ENCODE peak calls at places on chromosomes 5 and 9, in four cellular contexts. E is psoas muscle, L is heart left ventricle, X is BE2C. G is an unnamed sample. For H3K4me1, the result is how much of the 10 kb centered on the place peaks cover.

GRCh38 chr9:99680191-99680590 is 141.5 kb upstream of the NR4A3 start:
- DNase-seq in E (no peak), L (no peak), X (no peak), G (no peak)

GRCh38 chr9:16608906-16609305 is 261.6 kb downstream of the BNC2 start:
- DNase-seq in E (no peak), L (no peak), X (no peak), G (no peak)

GRCh38 chr9:116959775-116960174 is 272.7 kb downstream of the TRIM32 start:
- DNase-seq in E (no peak), L (no peak), X (peak), G (no peak)

GRCh38 chr5:154849791-154850201 is 607 bp downstream of the FAXDC2 start:
- DNase-seq in E (no peak), L (no peak), X (no peak), G (no peak)

GRCh38 chr9:136268318-136268717 is 22.7 kb upstream of the QSOX2 start:
- DNase-seq in E (no peak), L (no peak), X (peak), G (no peak)

GRCh38 chr5:145834917-145835838 is at the start of gene PRELID2:
- DNase-seq in E (peak), L (peak), X (peak), G (peak)

GRCh38 chr5:97737608-97738007 is 554.6 kb upstream of the RIOK2 start:
- DNase-seq in E (no peak), L (no peak), X (no peak), G (no peak)

GRCh38 chr5:27474395-27474794 is 436.0 kb upstream of the CDH9 start:
- DNase-seq in E (no peak), L (no peak), X (no peak), G (no peak)

GRCh38 chr9:111719541-111719940 is 58.1 kb downstream of the GNG10 start:
- DNase-seq in E (no peak), L (no peak), X (no peak), G (no peak)

GRCh38 chr9:126617003-126617739 is 3.4 kb downstream of the LMX1B start:
- DNase-seq in E (no peak), L (no peak), X (no peak), G (peak)

GRCh38 chr5:64384761-64385160 is 121.1 kb upstream of the RGS7BP start:
- DNase-seq in E (no peak), L (no peak), X (peak), G (no peak)

GRCh38 chr9:105188746-105189145 is 55.7 kb upstream of the SLC44A1 start:
- DNase-seq in E (no peak), L (no peak), X (no peak), G (no peak)

GRCh38 chr5:34550255-34550654 is 105.9 kb upstream of the RAI14 start:
- DNase-seq in E (no peak), L (no peak), X (no peak), G (no peak)

GRCh38 chr9:79581388-79581787 is 9.6 kb downstream of the TLE4 start:
- DNase-seq in E (no peak), L (no peak), X (peak), G (no peak)

GRCh38 chr5:150500905-150501304 is 7.0 kb upstream of the NDST1 start:
- DNase-seq in E (no peak), L (no peak), X (no peak), G (no peak)
- H3K4me1 ChIP-seq in E (half or more), L (half or more), X (under half), G (half or more)

DNA sequence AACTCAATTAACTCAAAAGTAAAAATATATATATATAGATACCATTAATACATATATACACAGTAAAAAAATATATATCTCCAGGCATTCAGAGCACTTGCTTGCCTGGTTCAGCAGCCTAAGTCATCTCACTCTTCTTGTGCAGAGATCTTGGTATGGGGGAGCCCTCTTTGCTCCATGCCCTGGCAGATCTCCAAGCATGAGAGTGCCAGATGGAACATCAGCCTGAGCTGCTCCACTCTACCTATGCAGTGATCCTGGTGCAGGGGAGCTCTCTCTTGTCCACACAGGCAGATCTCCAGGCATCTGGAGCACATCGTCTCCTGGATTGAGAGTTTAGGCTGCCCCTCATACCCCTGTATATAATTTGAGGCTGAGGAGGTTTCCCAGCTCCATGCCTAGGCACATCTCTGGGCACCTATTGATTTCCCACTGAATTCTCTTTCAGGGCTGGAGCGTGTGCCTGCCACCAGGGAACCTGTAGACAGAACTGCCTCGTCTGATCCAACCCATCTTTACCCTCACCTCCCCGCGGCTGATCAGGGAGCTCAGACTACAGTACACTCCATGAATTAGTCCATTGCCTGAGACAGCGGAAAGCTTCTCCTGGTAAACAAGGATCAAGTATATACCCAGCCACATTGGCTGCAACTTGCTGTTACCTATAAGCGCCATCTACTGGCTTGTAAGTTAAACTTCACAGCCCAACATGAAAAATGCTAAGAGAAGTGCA is 342.4 kb upstream of the GRIA1 start:
- DNase-seq in E (no peak), L (no peak), X (no peak), G (peak)
- TF ChIP-seq CTCF in E (no peak), L (peak), X (peak), G (peak)

DNA sequence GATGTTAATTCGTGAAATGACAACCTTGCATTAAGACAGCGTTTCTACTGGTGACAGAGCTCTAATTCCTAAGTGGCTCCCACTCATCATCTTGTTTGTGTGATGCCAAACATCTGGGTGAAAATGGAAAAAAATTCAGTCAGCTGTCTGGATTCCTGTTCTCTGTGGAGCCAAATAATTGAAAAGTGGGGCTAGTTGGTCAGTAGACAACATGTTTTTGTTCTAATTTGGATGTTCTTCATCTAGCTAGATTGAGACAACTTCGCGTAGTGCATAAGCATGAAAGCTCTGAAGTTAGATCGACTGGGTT is 24.8 kb upstream of the STC2 start:
- DNase-seq in E (no peak), L (no peak), X (no peak), G (no peak)
- H3K4me1 ChIP-seq in E (under half), L (under half), X (under half), G (under half)

DNA sequence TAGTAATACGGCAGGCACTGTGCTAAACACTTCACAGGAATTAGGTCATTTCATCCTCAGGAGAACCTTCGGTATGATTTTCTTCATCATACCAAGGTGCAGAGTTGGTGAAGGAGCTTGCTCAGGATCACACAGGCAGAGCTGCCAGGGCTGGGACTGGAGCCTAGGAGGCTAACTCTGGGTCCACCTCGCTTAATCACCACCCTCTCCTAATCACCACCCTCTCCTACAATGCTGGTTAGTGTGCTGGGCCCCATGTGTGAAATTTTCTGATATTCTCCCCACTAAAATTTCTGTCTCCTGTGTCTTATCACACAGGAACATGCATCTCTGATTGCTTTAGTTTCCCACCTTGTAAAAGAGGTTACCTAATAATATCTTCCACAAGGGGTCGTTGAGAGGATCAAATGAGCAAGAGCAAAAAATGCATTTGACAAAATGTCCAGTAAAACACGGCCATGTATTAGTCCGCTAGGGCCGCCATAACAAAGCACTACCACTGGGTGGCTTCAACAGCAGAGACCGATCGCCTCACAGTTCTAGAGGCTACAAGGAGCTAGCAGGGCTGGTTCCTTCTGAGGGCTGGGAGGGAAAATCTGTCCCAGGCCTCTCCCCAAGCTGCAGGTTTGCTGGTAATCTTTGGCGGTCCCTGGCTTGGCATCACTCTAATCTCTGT is 128.2 kb upstream of the NFIB start:
- DNase-seq in E (no peak), L (no peak), X (peak), G (no peak)
- TF ChIP-seq CTCF in E (no peak), L (no peak), X (peak), G (peak)

DNA sequence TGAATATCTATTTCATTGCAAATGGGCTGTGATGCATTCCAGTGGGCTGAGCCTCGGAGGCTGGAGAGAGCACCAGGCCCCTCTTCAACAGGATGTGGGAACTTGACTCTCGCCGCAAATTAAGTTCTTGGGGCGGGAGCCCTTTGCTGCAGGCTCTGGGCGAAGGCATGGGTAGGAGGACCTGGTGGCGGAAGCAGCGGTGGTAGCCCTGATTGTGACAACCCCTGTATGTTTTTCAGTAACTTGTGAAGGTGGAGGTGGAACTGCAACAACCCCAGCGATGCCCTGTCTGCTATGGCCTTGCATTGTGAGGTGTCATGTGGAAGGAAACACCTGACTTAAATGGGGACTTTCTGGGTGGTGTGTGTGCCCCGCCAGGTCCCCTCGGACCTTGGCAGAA is 9.4 kb downstream of the FYB1 start:
- DNase-seq in E (peak), L (peak), X (no peak), G (no peak)
- H3K4me1 ChIP-seq in E (under half), L (under half), X (under half), G (under half)

GRCh38 chr9:33139421-33140228 is 27.5 kb downstream of the B4GALT1 start:
- DNase-seq in E (peak), L (peak), X (peak), G (no peak)

GRCh38 chr9:33136721-33137120 is 30.4 kb downstream of the B4GALT1 start:
- DNase-seq in E (no peak), L (no peak), X (no peak), G (no peak)

GRCh38 chr9:33138768-33139167 is 28.4 kb downstream of the B4GALT1 start:
- DNase-seq in E (no peak), L (no peak), X (no peak), G (no peak)

GRCh38 chr9:33137271-33137670 is 29.9 kb downstream of the B4GALT1 start:
- DNase-seq in E (no peak), L (no peak), X (no peak), G (no peak)

GRCh38 chr9:33137781-33138264 is 29.3 kb downstream of the B4GALT1 start:
- DNase-seq in E (no peak), L (no peak), X (no peak), G (no peak)
- TF ChIP-seq CTCF in E (no peak), L (no peak), X (no peak), G (no peak)

G was measured in RWPE2.